ENCODE peak calls at places on chromosomes 3 and 15, in ten cellular contexts. U, F, X, Q, N, I, A, E, D and Z are unnamed samples.

GRCh38 chr3:17915341-17915740 is 172.9 kb upstream of the TBC1D5 start:
- DNase-seq in N (no peak), A (no peak), D (no peak), F (no peak), Q (no peak), U (no peak), X (no peak), E (no peak), I (no peak), Z (no peak)

GRCh38 chr3:124669470-124669869 is 60.8 kb upstream of the UMPS start:
- DNase-seq in U (no peak), A (no peak), D (no peak), X (peak; percentile 87), E (no peak), Q (no peak), N (no peak), I (no peak), F (no peak), Z (no peak)

GRCh38 chr15:40106203-40107161 is 2.2 kb downstream of the BMF start:
- DNase-seq in F (peak; percentile 77), I (no peak), E (peak; percentile 54), Q (no peak), D (peak; percentile 77), A (no peak), X (no peak), U (peak; percentile 49), N (peak; percentile 90), Z (peak; percentile 49)

GRCh38 chr15:94934440-94934839 is 703.1 kb downstream of the MCTP2 start:
- DNase-seq in D (no peak), I (no peak), E (no peak), U (no peak), X (no peak), N (no peak), A (no peak), Q (no peak), F (no peak), Z (no peak)

GRCh38 chr3:8651418-8652322 is 7.1 kb upstream of the SSUH2 start:
- DNase-seq in N (no peak), X (no peak), A (no peak), E (no peak), I (no peak), Q (no peak), D (no peak), F (no peak), U (no peak), Z (no peak)

GRCh38 chr3:190554197-190554596 is 40.3 kb downstream of the IL1RAP start:
- DNase-seq in A (no peak), D (no peak), I (no peak), U (peak; percentile 19), F (no peak), N (no peak), X (no peak), Q (no peak), E (no peak), Z (no peak)

GRCh38 chr3:162897286-162897685 is 1400.7 kb downstream of the OTOL1 start:
- DNase-seq in Q (no peak), X (no peak), U (no peak), D (no peak), F (no peak), A (no peak), E (no peak), N (no peak), I (no peak), Z (no peak)

GRCh38 chr3:179016979-179017670 is 54.5 kb downstream of the ZMAT3 start:
- DNase-seq in F (peak; percentile 40), Q (no peak), U (no peak), I (no peak), X (no peak), E (no peak), N (no peak), A (no peak), D (no peak), Z (no peak)

DNA sequence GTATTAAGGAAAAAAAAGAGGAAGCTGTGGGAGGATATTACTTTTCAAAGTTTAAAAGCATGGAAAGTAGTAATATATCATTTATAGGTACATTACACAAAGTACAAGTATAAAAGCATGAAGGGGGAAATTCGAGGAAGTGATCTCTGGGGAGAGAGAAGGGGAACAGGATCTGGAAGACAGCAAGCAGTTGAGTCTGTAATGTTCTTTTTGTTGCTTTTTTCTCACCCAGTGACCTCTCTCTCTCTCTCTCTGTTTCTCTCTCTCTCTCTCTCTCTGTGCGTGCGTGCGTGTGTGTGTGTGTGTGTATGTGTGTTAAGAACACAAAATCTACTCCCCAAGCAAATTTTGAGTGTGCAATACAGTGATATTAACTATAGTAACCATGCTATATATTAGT is 10.3 kb downstream of the C3orf20 start:
- DNase-seq in I (no peak), D (no peak), F (no peak), X (no peak), U (no peak), E (no peak), N (no peak), Q (no peak), A (no peak), Z (no peak)
- TF ChIP-seq CTCF in I (no peak), D (no peak), F (no peak), X (no peak), U (no peak), E (no peak), N (no peak), Q (no peak), A (no peak), Z (no peak)

DNA sequence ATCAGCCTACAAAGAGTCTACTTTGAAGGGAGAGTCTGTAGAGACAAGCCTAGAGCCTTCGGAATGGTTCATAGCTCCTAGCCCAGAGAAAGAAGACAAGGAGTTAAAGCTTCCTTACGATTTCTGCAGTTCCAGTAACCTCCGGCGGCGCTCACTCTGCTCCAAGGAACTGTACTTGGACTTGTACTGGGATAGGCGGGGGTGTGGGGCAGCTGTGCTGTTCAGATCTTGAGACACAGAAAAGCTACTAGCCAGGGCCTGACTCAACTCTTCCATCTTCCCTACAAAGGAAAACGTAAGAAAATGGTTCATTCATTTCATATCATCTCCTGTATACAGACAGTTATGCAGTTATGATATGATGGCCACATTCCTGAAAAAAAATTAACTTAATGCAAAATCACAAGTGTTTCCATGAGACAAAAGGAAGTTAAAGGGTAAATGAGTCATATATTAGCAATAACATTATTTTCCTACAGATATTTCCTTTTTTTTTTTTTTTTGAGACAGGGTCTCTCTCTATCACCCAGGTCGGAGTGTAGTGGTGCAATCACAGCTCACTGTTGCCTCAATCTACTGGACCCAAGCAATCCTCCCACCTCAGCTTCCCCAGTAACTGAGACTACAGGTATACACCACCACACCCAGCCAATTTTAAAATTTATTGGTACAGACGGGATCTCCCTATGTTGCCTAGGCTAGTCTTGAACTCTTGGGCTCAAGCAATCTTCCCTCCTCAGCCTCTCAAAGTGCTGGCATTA is 4.6 kb downstream of the SNUPN start:
- DNase-seq in A (no peak), F (no peak), Q (peak; percentile 91), E (no peak), D (peak; percentile 87), X (peak; percentile 95), N (peak; percentile 91), U (no peak), I (no peak), Z (no peak)
- TF ChIP-seq CTCF in A (no peak), F (no peak), Q (peak; percentile 70), E (no peak), D (no peak), X (peak; percentile 45), N (peak; percentile 45), U (no peak), I (peak; percentile 13), Z (no peak)

GRCh38 chr15:89083246-89083645 is 5.0 kb upstream of the ABHD2 start:
- DNase-seq in A (no peak), U (no peak), E (no peak), F (no peak), N (no peak), I (no peak), D (no peak), Q (no peak), X (no peak), Z (no peak)

GRCh38 chr15:89077750-89078149 is 10.5 kb upstream of the ABHD2 start:
- DNase-seq in E (no peak), I (no peak), Q (no peak), X (no peak), U (no peak), N (no peak), D (no peak), A (no peak), F (no peak), Z (no peak)

GRCh38 chr15:89085289-89085906 is 2.9 kb upstream of the ABHD2 start:
- DNase-seq in N (no peak), X (no peak), I (no peak), A (no peak), D (no peak), E (no peak), F (no peak), U (no peak), Q (no peak), Z (no peak)

GRCh38 chr15:89078831-89079810 is 9.1 kb upstream of the ABHD2 start:
- DNase-seq in N (no peak), Q (no peak), U (no peak), X (no peak), I (no peak), D (no peak), F (no peak), E (no peak), A (no peak), Z (no peak)

DNA sequence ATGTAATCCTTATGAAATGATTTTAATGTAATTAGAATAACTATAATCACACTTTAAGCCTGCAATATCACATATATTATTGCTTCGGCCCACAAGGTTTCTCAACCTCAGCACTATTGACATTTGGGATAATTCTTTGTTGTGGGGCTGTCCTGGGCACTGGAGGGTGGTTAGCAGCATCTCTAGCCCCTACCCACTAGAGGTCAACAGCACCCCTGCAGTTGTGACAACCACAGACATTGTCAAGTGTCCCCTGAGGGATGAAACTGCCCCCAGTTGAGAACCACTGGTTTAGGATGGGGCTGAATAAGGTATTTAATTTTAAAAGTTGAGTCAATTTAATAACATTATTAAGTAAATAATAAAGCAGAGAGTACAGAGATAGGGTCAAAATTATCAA is 6.4 kb upstream of the ABHD2 start:
- DNase-seq in Q (no peak), X (no peak), U (no peak), I (no peak), E (no peak), N (peak; percentile 18), A (no peak), D (no peak), F (no peak), Z (no peak)
- TF ChIP-seq CTCF in Q (no peak), X (no peak), U (no peak), I (no peak), E (no peak), N (no peak), A (no peak), D (no peak), F (no peak), Z (no peak)

DNA sequence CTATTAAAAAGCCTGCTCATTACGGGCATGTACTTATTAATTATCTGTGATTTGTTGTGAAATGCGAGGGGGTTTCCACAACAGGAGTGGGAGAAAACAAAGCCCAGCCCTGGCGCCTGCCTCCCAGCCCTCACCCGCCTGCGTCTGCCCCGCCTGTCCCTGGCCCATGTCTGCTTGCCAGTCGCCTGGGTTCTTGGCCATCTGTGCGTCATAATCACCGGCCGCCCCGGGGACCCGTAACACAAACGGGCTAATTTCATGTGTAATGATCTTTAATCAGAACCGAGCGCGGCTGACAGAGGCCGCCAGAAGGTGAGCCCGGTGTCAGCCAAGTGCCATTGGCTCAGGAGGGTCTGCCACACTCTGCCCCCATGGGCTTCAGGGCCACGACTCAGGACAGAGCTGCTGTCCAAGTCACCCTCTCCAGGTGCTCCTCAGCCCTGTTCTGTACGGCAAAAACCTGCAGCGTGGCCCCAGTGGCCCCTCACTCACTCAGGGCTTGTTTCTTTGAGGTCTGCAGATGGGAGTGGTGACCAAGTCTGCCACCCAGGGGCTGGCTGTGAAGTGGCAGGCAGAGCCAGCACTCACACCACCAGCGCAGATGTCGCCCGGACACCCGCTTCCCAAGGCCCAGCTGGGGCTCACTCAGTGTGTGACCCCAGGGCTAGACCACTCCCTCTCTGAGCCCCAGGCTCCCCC is 28.8 kb upstream of the TMEM115 start:
- DNase-seq in N (no peak), I (no peak), D (no peak), F (no peak), A (no peak), Q (no peak), U (peak; percentile 45), E (no peak), X (no peak), Z (no peak)
- TF ChIP-seq CTCF in N (no peak), I (peak; percentile 40), D (peak; percentile 30), F (no peak), A (peak; percentile 46), Q (peak; percentile 74), U (peak; percentile 23), E (no peak), X (no peak), Z (peak; percentile 53)